ENCODE peak calls at places on chromosomes 5 and 9, in seven cellular contexts. O, N, K, J, C, A and X are unnamed samples.

GRCh38 chr5:126998201-126998631 is 32.1 kb downstream of the MARCHF3 start:
- DNase-seq in O (peak; percentile 41), N (no peak), K (no peak), J (no peak), C (no peak), A (no peak), X (no peak)

GRCh38 chr5:38370341-38371100 is 112.2 kb downstream of the EGFLAM start:
- DNase-seq in O (no peak), N (no peak), K (no peak), J (no peak), C (no peak), A (peak; percentile 30), X (no peak)

GRCh38 chr9:137588891-137589290 is 1.4 kb downstream of the ZMYND19 start:
- DNase-seq in O (no peak), N (no peak), K (no peak), J (no peak), C (no peak), A (no peak), X (no peak)

GRCh38 chr5:96067902-96068614 is 106.4 kb upstream of the ELL2 start:
- DNase-seq in O (peak; percentile 96), N (peak; percentile 81), K (no peak), J (no peak), C (no peak), A (no peak), X (no peak)

GRCh38 chr9:86326536-86326935 is 27.7 kb downstream of the TUT7 start:
- DNase-seq in O (no peak), N (no peak), K (no peak), J (no peak), C (no peak), A (no peak), X (no peak)

GRCh38 chr5:54548565-54548964 is 31.0 kb downstream of the SNX18 start:
- DNase-seq in O (peak; percentile 23), N (no peak), K (no peak), J (no peak), C (no peak), A (no peak), X (no peak)

GRCh38 chr9:35110327-35110758 is 5.3 kb downstream of the ATOSB start:
- DNase-seq in O (peak; percentile 36), N (peak; percentile 59), K (peak; percentile 26), J (no peak), C (no peak), A (no peak), X (peak; percentile 85)

GRCh38 chr9:109755040-109755439 is 25.0 kb upstream of the PALM2AKAP2 start:
- DNase-seq in O (peak; percentile 78), N (no peak), K (no peak), J (no peak), C (no peak), A (no peak), X (no peak)

GRCh38 chr5:27854243-27854852 is 816.0 kb upstream of the CDH9 start:
- DNase-seq in O (peak; percentile 28), N (no peak), K (no peak), J (no peak), C (no peak), A (no peak), X (no peak)

GRCh38 chr5:179439181-179439990 is 94.1 kb upstream of the ADAMTS2 start:
- DNase-seq in O (no peak), N (peak; percentile 46), K (no peak), J (no peak), C (no peak), A (no peak), X (peak; percentile 69)

GRCh38 chr5:83337453-83338035 is 134.0 kb upstream of the VCAN start:
- DNase-seq in O (peak; percentile 12), N (no peak), K (no peak), J (no peak), C (no peak), A (no peak), X (no peak)

GRCh38 chr5:1391691-1392090 is 46.8 kb upstream of the CLPTM1L start:
- DNase-seq in O (no peak), N (no peak), K (no peak), J (no peak), C (no peak), A (no peak), X (no peak)

GRCh38 chr5:1392801-1393565 is 48.1 kb upstream of the CLPTM1L start:
- DNase-seq in O (no peak), N (no peak), K (no peak), J (no peak), C (no peak), A (no peak), X (no peak)

GRCh38 chr5:1390861-1391600 is 46.1 kb upstream of the CLPTM1L start:
- DNase-seq in O (no peak), N (no peak), K (no peak), J (no peak), C (no peak), A (no peak), X (no peak)

GRCh38 chr5:1393571-1394501 is 48.9 kb upstream of the CLPTM1L start:
- DNase-seq in O (no peak), N (no peak), K (no peak), J (no peak), C (no peak), A (no peak), X (no peak)

GRCh38 chr5:1392261-1392660 is 47.4 kb upstream of the CLPTM1L start:
- DNase-seq in O (no peak), N (no peak), K (no peak), J (no peak), C (no peak), A (no peak), X (no peak)
- H3K27me3 ChIP-seq in O (peaks cover 6% of the 10 kb centered on the region), N (peaks cover 73% of the 10 kb centered on the region), K (peaks cover 89% of the 10 kb centered on the region), J (peaks cover 73% of the 10 kb centered on the region), C (peaks cover 47% of the 10 kb centered on the region), A (peaks cover 93% of the 10 kb centered on the region), X (no peaks in the 10 kb centered on the region)

GRCh38 chr5:76818844-76819831 is at the start of gene F2RL1:
- DNase-seq in O (peak; percentile 82), N (peak; percentile 78), K (peak; percentile 94), J (peak; percentile 72), C (peak; percentile 94), A (peak; percentile 69), X (peak; percentile 60)
- H3K27me3 ChIP-seq in O (no peaks in the 10 kb centered on the region), N (no peaks in the 10 kb centered on the region), K (peaks cover 25% of the 10 kb centered on the region), J (peaks cover 18% of the 10 kb centered on the region), C (peaks cover 20% of the 10 kb centered on the region), A (peaks cover 59% of the 10 kb centered on the region), X (no peaks in the 10 kb centered on the region)

GRCh38 chr9:98949565-98949964 is 5.9 kb downstream of the COL15A1 start:
- DNase-seq in O (no peak), N (no peak), K (no peak), J (no peak), C (no peak), A (no peak), X (no peak)
- H3K27me3 ChIP-seq in O (peaks cover 56% of the 10 kb centered on the region), N (peaks cover 25% of the 10 kb centered on the region), K (peaks cover 22% of the 10 kb centered on the region), J (peaks cover 20% of the 10 kb centered on the region), C (peaks cover 15% of the 10 kb centered on the region), A (peaks cover 8% of the 10 kb centered on the region), X (no peaks in the 10 kb centered on the region)

GRCh38 chr9:135183069-135183468 is 95.6 kb downstream of the OLFM1 start:
- DNase-seq in O (no peak), N (no peak), K (no peak), J (no peak), C (no peak), A (no peak), X (no peak)

GRCh38 chr9:135186248-135187164 is 99.0 kb downstream of the OLFM1 start:
- DNase-seq in O (no peak), N (no peak), K (no peak), J (no peak), C (no peak), A (peak; percentile 29), X (no peak)

GRCh38 chr9:135184661-135185459 is 97.4 kb downstream of the OLFM1 start:
- DNase-seq in O (no peak), N (no peak), K (no peak), J (no peak), C (no peak), A (no peak), X (no peak)

GRCh38 chr9:135183538-135184153 is 96.2 kb downstream of the OLFM1 start:
- DNase-seq in O (no peak), N (no peak), K (no peak), J (no peak), C (no peak), A (no peak), X (no peak)

GRCh38 chr9:135184158-135184557 is 96.7 kb downstream of the OLFM1 start:
- DNase-seq in O (no peak), N (no peak), K (no peak), J (no peak), C (no peak), A (no peak), X (no peak)
- H3K27me3 ChIP-seq in O (peaks cover 3% of the 10 kb centered on the region), N (no peaks in the 10 kb centered on the region), K (peaks cover 54% of the 10 kb centered on the region), J (peaks cover 33% of the 10 kb centered on the region), C (no peaks in the 10 kb centered on the region), A (peaks cover 95% of the 10 kb centered on the region), X (no peaks in the 10 kb centered on the region)